ENCODE peak calls at places on chromosomes 11 and 22, in five cellular contexts. One of them, this sample, is unnamed.

GRCh38 chr11:130798801-130799200 is 117.5 kb downstream of the SNX19 start:
- DNase-seq in NCI-H187: no peak
- DNase-seq in BE2C: no peak
- DNase-seq in K562: no peak
- DNase-seq in GM23338: no peak
- DNase-seq in this sample: no peak

GRCh38 chr11:46369458-46370152 is 11.9 kb upstream of the MDK start:
- DNase-seq in NCI-H187: no peak
- DNase-seq in BE2C: peak
- DNase-seq in K562: peak
- DNase-seq in GM23338: peak
- DNase-seq in this sample: peak

GRCh38 chr11:95148421-95148820 is 58.8 kb downstream of the ENDOD1 start:
- DNase-seq in NCI-H187: no peak
- DNase-seq in BE2C: no peak
- DNase-seq in K562: no peak
- DNase-seq in GM23338: no peak
- DNase-seq in this sample: peak

GRCh38 chr22:36104435-36104834 is 56.1 kb downstream of the APOL3 start:
- DNase-seq in NCI-H187: no peak
- DNase-seq in BE2C: no peak
- DNase-seq in K562: peak
- DNase-seq in GM23338: peak
- DNase-seq in this sample: no peak

GRCh38 chr11:33373636-33374035 is 116.5 kb downstream of the HIPK3 start:
- DNase-seq in NCI-H187: no peak
- DNase-seq in BE2C: no peak
- DNase-seq in K562: no peak
- DNase-seq in GM23338: no peak
- DNase-seq in this sample: no peak

GRCh38 chr22:36409911-36410756 is 22.4 kb upstream of the MYH9 start:
- DNase-seq in NCI-H187: peak
- DNase-seq in BE2C: no peak
- DNase-seq in K562: peak
- DNase-seq in GM23338: peak
- DNase-seq in this sample: peak

GRCh38 chr22:37544955-37545702 is 15.2 kb upstream of the CDC42EP1 start:
- DNase-seq in NCI-H187: no peak
- DNase-seq in BE2C: peak
- DNase-seq in K562: peak
- DNase-seq in GM23338: peak
- DNase-seq in this sample: peak

GRCh38 chr11:33829430-33830141 is 55.3 kb upstream of the FBXO3 start:
- DNase-seq in NCI-H187: no peak
- DNase-seq in BE2C: peak
- DNase-seq in K562: peak
- DNase-seq in GM23338: peak
- DNase-seq in this sample: peak

GRCh38 chr11:125892071-125892470 is 4.6 kb downstream of the HYLS1 start:
- DNase-seq in NCI-H187: no peak
- DNase-seq in BE2C: no peak
- DNase-seq in K562: no peak
- DNase-seq in GM23338: no peak
- DNase-seq in this sample: no peak

GRCh38 chr11:76661306-76661751 is 9.2 kb downstream of the LRRC32 start:
- DNase-seq in NCI-H187: no peak
- DNase-seq in BE2C: no peak
- DNase-seq in K562: no peak
- DNase-seq in GM23338: no peak
- DNase-seq in this sample: no peak

GRCh38 chr11:63017306-63017974 is 1.8 kb upstream of the SLC22A8 start:
- DNase-seq in NCI-H187: no peak
- DNase-seq in BE2C: peak
- DNase-seq in K562: no peak
- DNase-seq in GM23338: no peak
- DNase-seq in this sample: no peak

GRCh38 chr11:36261094-36261493 is 28.1 kb downstream of the COMMD9 start:
- DNase-seq in NCI-H187: no peak
- DNase-seq in BE2C: no peak
- DNase-seq in K562: no peak
- DNase-seq in GM23338: no peak
- DNase-seq in this sample: no peak

GRCh38 chr11:64744544-64745218 is 739 bp upstream of the RASGRP2 start:
- DNase-seq in NCI-H187: no peak
- DNase-seq in BE2C: no peak
- DNase-seq in K562: peak
- DNase-seq in GM23338: no peak
- DNase-seq in this sample: no peak

GRCh38 chr22:47130883-47131610 is 368.6 kb downstream of the TBC1D22A start:
- DNase-seq in NCI-H187: no peak
- DNase-seq in BE2C: no peak
- DNase-seq in K562: no peak
- DNase-seq in GM23338: no peak
- DNase-seq in this sample: no peak

GRCh38 chr22:42277988-42278776 is 7.7 kb upstream of the TCF20 start:
- DNase-seq in NCI-H187: no peak
- DNase-seq in BE2C: peak
- DNase-seq in K562: no peak
- DNase-seq in GM23338: no peak
- DNase-seq in this sample: peak

GRCh38 chr11:65540290-65541092 is 15.6 kb downstream of the SCYL1 start:
- DNase-seq in NCI-H187: peak
- DNase-seq in BE2C: peak
- DNase-seq in K562: peak
- DNase-seq in GM23338: peak
- DNase-seq in this sample: peak

GRCh38 chr11:15737326-15737725 is 619.0 kb downstream of the SOX6 start:
- DNase-seq in NCI-H187: no peak
- DNase-seq in BE2C: no peak
- DNase-seq in K562: no peak
- DNase-seq in GM23338: no peak
- DNase-seq in this sample: no peak

GRCh38 chr11:64318694-64319420 is 936 bp downstream of the PRDX5 start:
- DNase-seq in NCI-H187: no peak
- DNase-seq in BE2C: no peak
- DNase-seq in K562: no peak
- DNase-seq in GM23338: peak
- DNase-seq in this sample: no peak

GRCh38 chr11:77705877-77706579 is 68.4 kb upstream of the CLNS1A start:
- DNase-seq in NCI-H187: no peak
- DNase-seq in BE2C: no peak
- DNase-seq in K562: no peak
- DNase-seq in GM23338: no peak
- DNase-seq in this sample: no peak

GRCh38 chr11:119236490-119236889 is 30.4 kb downstream of the CBL start:
- DNase-seq in NCI-H187: no peak
- DNase-seq in BE2C: no peak
- DNase-seq in K562: no peak
- DNase-seq in GM23338: no peak
- DNase-seq in this sample: peak

GRCh38 chr22:49006207-49007012 is 821.3 kb downstream of the BRD1 start:
- DNase-seq in NCI-H187: no peak
- DNase-seq in BE2C: no peak
- DNase-seq in K562: no peak
- DNase-seq in GM23338: no peak
- DNase-seq in this sample: no peak

GRCh38 chr22:23380230-23380573 is 199.9 kb downstream of the IGLL1 start:
- DNase-seq in NCI-H187: no peak
- DNase-seq in BE2C: peak
- DNase-seq in K562: no peak
- DNase-seq in GM23338: no peak
- DNase-seq in this sample: no peak

GRCh38 chr11:606245-606644 is 9.5 kb downstream of the IRF7 start:
- DNase-seq in NCI-H187: no peak
- DNase-seq in BE2C: peak
- DNase-seq in K562: no peak
- DNase-seq in GM23338: no peak
- DNase-seq in this sample: peak